ENCODE peak calls at places on chromosomes 12 and 14, in seven cellular contexts. N is lung; X is GM23248; W is ovary; B is CD4-positive, alpha-beta T cell; K is neural progenitor cell; T is right lobe of liver. F is an unnamed sample.

GRCh38 chr14:24806061-24806678 is 172.2 kb upstream of the GZMB start:
- DNase-seq in N (peak; percentile 63), X (peak; percentile 64), W (peak; percentile 60), B (no peak), K (peak; percentile 82), T (peak; percentile 81), F (peak; percentile 27)

GRCh38 chr14:96261053-96261452 is 5.0 kb downstream of the BDKRB1 start:
- DNase-seq in N (no peak), X (no peak), W (no peak), B (no peak), K (no peak), T (no peak), F (no peak)

GRCh38 chr14:95557291-95557690 is 22.4 kb downstream of the GLRX5 start:
- DNase-seq in N (no peak), X (no peak), W (no peak), B (no peak), K (no peak), T (no peak), F (no peak)

GRCh38 chr14:99323603-99324185 is 51.7 kb upstream of the BCL11B start:
- DNase-seq in N (peak; percentile 22), X (no peak), W (no peak), B (no peak), K (no peak), T (no peak), F (no peak)

GRCh38 chr12:106581543-106582263 is 1.1 kb upstream of the RFX4 start:
- DNase-seq in N (no peak), X (peak; percentile 50), W (no peak), B (no peak), K (peak; percentile 90), T (no peak), F (no peak)

GRCh38 chr12:125892276-125892675 is 827.0 kb downstream of the AACS start:
- DNase-seq in N (no peak), X (no peak), W (no peak), B (no peak), K (no peak), T (no peak), F (no peak)

GRCh38 chr12:42023733-42024494 is 120.8 kb downstream of the GXYLT1 start:
- DNase-seq in N (peak; percentile 74), X (peak; percentile 83), W (peak; percentile 86), B (peak; percentile 60), K (peak; percentile 87), T (peak; percentile 78), F (peak; percentile 50)

GRCh38 chr12:59636945-59637656 is 41.3 kb downstream of the SLC16A7 start:
- DNase-seq in N (no peak), X (no peak), W (no peak), B (no peak), K (peak; percentile 5), T (no peak), F (no peak)

GRCh38 chr12:72471806-72472205 is 199.6 kb downstream of the TRHDE start:
- DNase-seq in N (no peak), X (no peak), W (no peak), B (no peak), K (peak; percentile 32), T (no peak), F (no peak)

GRCh38 chr12:110091136-110091711 is 32.9 kb upstream of the IFT81 start:
- DNase-seq in N (no peak), X (no peak), W (no peak), B (no peak), K (no peak), T (peak; percentile 72), F (no peak)

GRCh38 chr12:100069795-100070194 is 72.9 kb downstream of the BLTP3B start:
- DNase-seq in N (no peak), X (no peak), W (no peak), B (no peak), K (no peak), T (no peak), F (no peak)

GRCh38 chr14:35366048-35366428 is 38.5 kb downstream of the NFKBIA start:
- DNase-seq in N (no peak), X (peak; percentile 87), W (no peak), B (no peak), K (no peak), T (no peak), F (no peak)

GRCh38 chr12:128820723-128821432 is 2.9 kb downstream of the SLC15A4 start:
- DNase-seq in N (no peak), X (no peak), W (no peak), B (no peak), K (no peak), T (peak; percentile 57), F (peak; percentile 31)

GRCh38 chr14:55802986-55803431 is 223.0 kb downstream of the KTN1 start:
- DNase-seq in N (no peak), X (peak; percentile 52), W (no peak), B (no peak), K (no peak), T (no peak), F (no peak)

GRCh38 chr12:42262271-42262670 is 24.2 kb upstream of the YAF2 start:
- DNase-seq in N (no peak), X (no peak), W (no peak), B (no peak), K (no peak), T (no peak), F (no peak)

GRCh38 chr14:23366163-23366921 is 1.4 kb upstream of the EFS start:
- DNase-seq in N (peak; percentile 51), X (peak; percentile 79), W (peak; percentile 88), B (no peak), K (peak; percentile 97), T (no peak), F (peak; percentile 81)

GRCh38 chr12:107492393-107493134 is 193.0 kb upstream of the PWP1 start:
- DNase-seq in N (no peak), X (no peak), W (no peak), B (no peak), K (no peak), T (no peak), F (no peak)

GRCh38 chr12:68067762-68068376 is 78.6 kb downstream of the IFNG-AS1 start:
- DNase-seq in N (no peak), X (peak; percentile 7), W (no peak), B (no peak), K (no peak), T (no peak), F (no peak)

GRCh38 chr12:112936264-112936663 is 2.0 kb upstream of the OAS3 start:
- DNase-seq in N (no peak), X (no peak), W (no peak), B (no peak), K (no peak), T (no peak), F (no peak)

GRCh38 chr12:124687695-124688301 is 120.4 kb upstream of the NCOR2 start:
- DNase-seq in N (no peak), X (peak; percentile 36), W (peak; percentile 60), B (no peak), K (peak; percentile 53), T (no peak), F (peak; percentile 58)

GRCh38 chr12:40474630-40475029 is 217.6 kb upstream of the CNTN1 start:
- DNase-seq in N (no peak), X (no peak), W (no peak), B (no peak), K (no peak), T (no peak), F (no peak)

GRCh38 chr14:97978336-97978735 is 1181.2 kb downstream of the VRK1 start:
- DNase-seq in N (peak; percentile 80), X (peak; percentile 85), W (peak; percentile 86), B (peak; percentile 75), K (peak; percentile 88), T (peak; percentile 52), F (peak; percentile 84)

GRCh38 chr14:33184587-33184986 is 245.9 kb downstream of the NPAS3 start:
- DNase-seq in N (no peak), X (peak; percentile 41), W (no peak), B (no peak), K (peak; percentile 26), T (no peak), F (no peak)

GRCh38 chr14:104293851-104294627 is 155.7 kb downstream of the KIF26A start:
- DNase-seq in N (no peak), X (peak; percentile 4), W (peak; percentile 42), B (no peak), K (peak; percentile 41), T (peak; percentile 45), F (no peak)

GRCh38 chr12:128140551-128140950 is 126.4 kb upstream of the TMEM132C start:
- DNase-seq in N (no peak), X (no peak), W (no peak), B (no peak), K (no peak), T (no peak), F (no peak)

GRCh38 chr12:95784886-95785285 is 5.7 kb downstream of the NTN4 start:
- DNase-seq in N (no peak), X (peak; percentile 30), W (no peak), B (no peak), K (no peak), T (no peak), F (no peak)

GRCh38 chr12:95790025-95790911 is at the start of gene NTN4:
- DNase-seq in N (peak; percentile 55), X (peak; percentile 79), W (peak; percentile 70), B (no peak), K (peak; percentile 68), T (peak; percentile 78), F (no peak)

GRCh38 chr12:95789126-95790024 is 1.2 kb downstream of the NTN4 start:
- DNase-seq in N (no peak), X (peak; percentile 33), W (peak; percentile 67), B (no peak), K (peak; percentile 48), T (peak; percentile 55), F (no peak)

GRCh38 chr12:95788637-95789036 is 1.9 kb downstream of the NTN4 start:
- DNase-seq in N (no peak), X (peak; percentile 62), W (no peak), B (no peak), K (no peak), T (no peak), F (no peak)

GRCh38 chr12:95787274-95787814 is 3.2 kb downstream of the NTN4 start:
- DNase-seq in N (no peak), X (no peak), W (no peak), B (no peak), K (no peak), T (no peak), F (no peak)
- H3K27ac ChIP-seq in N (no peak overlapping the region), X (no peak overlapping the region), W (no peak overlapping the region), B (no peak overlapping the region), K (no peak overlapping the region), T (no peak overlapping the region), F (no peak overlapping the region)

GRCh38 chr12:89882757-89883156 is 174.1 kb upstream of the ATP2B1 start:
- DNase-seq in N (no peak), X (no peak), W (no peak), B (no peak), K (no peak), T (no peak), F (no peak)
- H3K27ac ChIP-seq in N (no peak overlapping the region), X (no peak overlapping the region), W (no peak overlapping the region), B (no peak overlapping the region), K (peak overlapping the region; percentile 96), T (no peak overlapping the region), F (no peak overlapping the region)

GRCh38 chr12:123142518-123142840 is 8.4 kb downstream of the PITPNM2 start:
- DNase-seq in N (no peak), X (no peak), W (no peak), B (no peak), K (no peak), T (no peak), F (no peak)
- H3K27ac ChIP-seq in N (peak overlapping the region; percentile 75), X (peak overlapping the region; percentile 53), W (peak overlapping the region; percentile 18), B (no peak overlapping the region), K (no peak overlapping the region), T (peak overlapping the region; percentile 75), F (no peak overlapping the region)

DNA sequence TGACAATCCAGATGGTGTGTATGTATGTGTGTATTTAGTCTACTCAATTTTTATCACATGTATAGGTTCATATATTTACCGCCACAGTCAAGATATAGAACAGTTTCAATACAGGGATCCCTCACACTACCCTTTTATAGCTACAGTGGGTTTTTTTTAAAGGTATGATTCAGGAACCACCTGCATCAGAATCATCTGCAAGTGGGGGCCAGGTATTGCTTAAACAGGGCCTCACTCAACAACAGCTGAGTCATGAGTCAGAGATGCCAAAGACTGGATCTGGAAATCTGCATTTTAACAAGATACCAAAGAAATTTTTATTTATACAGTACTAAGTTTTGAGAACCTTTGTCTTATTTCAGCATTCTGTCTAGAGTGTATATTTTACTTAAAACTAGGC is 117.6 kb downstream of the SLC35F4 start:
- DNase-seq in N (no peak), X (peak; percentile 12), W (no peak), B (no peak), K (no peak), T (no peak), F (no peak)
- H3K27ac ChIP-seq in N (no peak overlapping the region), X (no peak overlapping the region), W (no peak overlapping the region), B (no peak overlapping the region), K (no peak overlapping the region), T (no peak overlapping the region), F (no peak overlapping the region)

F was measured in substantia nigra.